ENCODE peak calls at places on chromosomes 6 and 20, in ten cellular contexts. B, G, A, Q, N, O, E, L, I and M are unnamed samples.

GRCh38 chr20:15179426-15180190 is 842.2 kb upstream of the FLRT3 start:
- DNase-seq in B (no peak), G (no peak), A (no peak), Q (no peak), N (no peak), O (no peak), E (no peak), L (no peak), I (no peak), M (no peak)

GRCh38 chr6:111011360-111012142 is 29.7 kb downstream of the RPF2 start:
- DNase-seq in B (peak), G (peak), A (no peak), Q (no peak), N (no peak), O (no peak), E (peak), L (no peak), I (no peak), M (no peak)

GRCh38 chr6:3884007-3884745 is 35.0 kb downstream of the FAM50B start:
- DNase-seq in B (peak), G (no peak), A (no peak), Q (no peak), N (no peak), O (no peak), E (peak), L (peak), I (no peak), M (no peak)

GRCh38 chr6:109062756-109063352 is 31.8 kb downstream of the SESN1 start:
- DNase-seq in B (no peak), G (no peak), A (no peak), Q (no peak), N (no peak), O (no peak), E (no peak), L (no peak), I (no peak), M (no peak)

GRCh38 chr20:23153696-23154341 is 67.7 kb upstream of the CD93 start:
- DNase-seq in B (no peak), G (no peak), A (no peak), Q (no peak), N (no peak), O (no peak), E (no peak), L (no peak), I (no peak), M (no peak)

GRCh38 chr6:7086488-7086887 is 21.3 kb upstream of the RREB1 start:
- DNase-seq in B (peak), G (no peak), A (peak), Q (peak), N (no peak), O (no peak), E (no peak), L (no peak), I (no peak), M (no peak)

GRCh38 chr20:46183768-46184167 is 65.7 kb downstream of the CD40 start:
- DNase-seq in B (no peak), G (no peak), A (no peak), Q (no peak), N (no peak), O (no peak), E (no peak), L (no peak), I (no peak), M (no peak)

GRCh38 chr6:14984454-14984853 is 261.4 kb upstream of the JARID2 start:
- DNase-seq in B (peak), G (no peak), A (no peak), Q (peak), N (no peak), O (no peak), E (no peak), L (no peak), I (no peak), M (no peak)

GRCh38 chr6:138689849-138690248 is 83.7 kb upstream of the CCDC28A start:
- DNase-seq in B (no peak), G (no peak), A (no peak), Q (no peak), N (no peak), O (no peak), E (no peak), L (peak), I (no peak), M (no peak)

GRCh38 chr6:128725271-128726233 is 157.4 kb upstream of the LAMA2 start:
- DNase-seq in B (peak), G (peak), A (no peak), Q (no peak), N (peak), O (no peak), E (peak), L (no peak), I (no peak), M (no peak)

DNA sequence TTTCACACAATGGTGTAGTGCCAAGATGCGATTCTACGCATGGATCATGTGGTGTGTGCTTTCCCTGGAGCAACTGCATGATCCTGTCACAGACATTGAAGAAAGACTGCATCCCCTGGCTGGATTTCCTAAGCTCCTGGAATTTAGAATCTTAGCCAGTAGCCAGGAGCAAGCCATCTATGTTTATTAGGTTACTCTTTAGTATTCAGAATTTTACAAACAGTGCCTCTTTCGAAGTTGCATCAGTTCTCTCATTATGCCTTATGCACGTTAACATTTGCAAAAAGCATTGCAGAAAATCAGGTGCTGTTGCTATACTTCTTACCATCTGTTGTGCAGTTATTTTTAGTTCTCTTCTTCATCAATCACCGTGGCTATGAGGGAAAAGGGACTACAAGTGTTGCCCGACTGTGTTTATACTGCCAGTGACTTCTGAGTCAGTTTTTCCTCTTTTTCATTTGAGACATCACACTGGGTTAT is 584.2 kb downstream of the BCKDHB start:
- DNase-seq in B (no peak), G (no peak), A (no peak), Q (no peak), N (no peak), O (no peak), E (no peak), L (no peak), I (no peak), M (no peak)
- TF ChIP-seq CTCF in B (no peak), G (no peak), A (no peak), Q (no peak), N (no peak), O (no peak), E (no peak), L (no peak), I (no peak), M (no peak)

GRCh38 chr20:38222923-38223742 is 37.4 kb downstream of the KIAA1755 start:
- DNase-seq in B (no peak), G (no peak), A (no peak), Q (no peak), N (no peak), O (no peak), E (no peak), L (no peak), I (no peak), M (no peak)
- TF ChIP-seq CTCF in B (no peak), G (no peak), A (no peak), Q (no peak), N (peak), O (no peak), E (no peak), L (peak), I (no peak), M (peak)

GRCh38 chr20:31594002-31594557 is 11.0 kb upstream of the ID1 start:
- DNase-seq in B (no peak), G (no peak), A (no peak), Q (no peak), N (no peak), O (no peak), E (no peak), L (no peak), I (no peak), M (no peak)

GRCh38 chr20:31594558-31595379 is 10.3 kb upstream of the ID1 start:
- DNase-seq in B (no peak), G (peak), A (no peak), Q (no peak), N (no peak), O (no peak), E (peak), L (no peak), I (peak), M (peak)

GRCh38 chr20:31595380-31595653 is 9.8 kb upstream of the ID1 start:
- DNase-seq in B (no peak), G (no peak), A (no peak), Q (no peak), N (no peak), O (no peak), E (no peak), L (no peak), I (no peak), M (no peak)

GRCh38 chr20:31595654-31596411 is 9.3 kb upstream of the ID1 start:
- DNase-seq in B (peak), G (peak), A (no peak), Q (peak), N (peak), O (no peak), E (no peak), L (peak), I (peak), M (peak)

GRCh38 chr20:31593221-31594001 is 11.7 kb upstream of the ID1 start:
- DNase-seq in B (peak), G (no peak), A (no peak), Q (peak), N (no peak), O (no peak), E (no peak), L (peak), I (no peak), M (peak)
- TF ChIP-seq CTCF in B (peak), G (no peak), A (no peak), Q (no peak), N (no peak), O (no peak), E (no peak), L (no peak), I (no peak), M (no peak)

DNA sequence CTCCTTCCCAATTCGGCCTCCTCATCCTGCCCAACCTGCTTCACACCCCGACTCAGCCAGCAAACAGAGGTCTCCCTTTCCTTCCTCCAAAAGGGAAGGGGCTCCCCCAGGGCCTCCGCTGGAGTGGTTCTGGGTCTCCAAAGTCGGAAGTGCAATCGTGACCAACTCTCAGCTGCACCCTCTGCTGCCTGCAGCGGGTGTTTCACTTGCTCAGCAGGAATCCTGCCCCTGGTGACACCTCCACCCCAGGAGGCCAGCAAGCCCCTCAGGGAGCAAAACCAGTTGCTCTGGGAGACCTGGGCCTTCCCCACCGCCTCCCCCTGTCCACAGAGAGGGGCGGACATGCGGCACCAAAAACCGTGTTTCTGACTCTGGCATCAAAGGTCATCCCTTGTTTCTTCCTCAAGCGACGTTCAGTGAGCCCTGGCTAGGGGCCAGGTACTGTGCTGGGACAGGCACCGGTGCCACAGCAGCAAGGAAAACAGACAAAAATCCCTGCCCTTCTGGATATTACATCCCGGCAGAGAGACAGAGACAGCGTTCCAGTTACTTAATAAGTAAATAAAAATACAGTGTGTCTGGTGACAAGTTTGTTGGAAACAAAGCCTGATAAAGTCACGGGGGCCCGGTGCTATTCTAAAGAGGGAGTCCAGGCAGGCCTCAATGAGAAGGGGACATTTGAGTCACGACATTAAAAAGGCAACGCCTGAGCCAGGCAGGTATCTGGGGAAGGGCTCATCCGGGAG is 219.0 kb downstream of the BMP7 start:
- DNase-seq in B (no peak), G (no peak), A (no peak), Q (no peak), N (no peak), O (no peak), E (peak), L (peak), I (no peak), M (no peak)
- TF ChIP-seq CTCF in B (no peak), G (no peak), A (no peak), Q (no peak), N (peak), O (peak), E (no peak), L (peak), I (no peak), M (peak)

DNA sequence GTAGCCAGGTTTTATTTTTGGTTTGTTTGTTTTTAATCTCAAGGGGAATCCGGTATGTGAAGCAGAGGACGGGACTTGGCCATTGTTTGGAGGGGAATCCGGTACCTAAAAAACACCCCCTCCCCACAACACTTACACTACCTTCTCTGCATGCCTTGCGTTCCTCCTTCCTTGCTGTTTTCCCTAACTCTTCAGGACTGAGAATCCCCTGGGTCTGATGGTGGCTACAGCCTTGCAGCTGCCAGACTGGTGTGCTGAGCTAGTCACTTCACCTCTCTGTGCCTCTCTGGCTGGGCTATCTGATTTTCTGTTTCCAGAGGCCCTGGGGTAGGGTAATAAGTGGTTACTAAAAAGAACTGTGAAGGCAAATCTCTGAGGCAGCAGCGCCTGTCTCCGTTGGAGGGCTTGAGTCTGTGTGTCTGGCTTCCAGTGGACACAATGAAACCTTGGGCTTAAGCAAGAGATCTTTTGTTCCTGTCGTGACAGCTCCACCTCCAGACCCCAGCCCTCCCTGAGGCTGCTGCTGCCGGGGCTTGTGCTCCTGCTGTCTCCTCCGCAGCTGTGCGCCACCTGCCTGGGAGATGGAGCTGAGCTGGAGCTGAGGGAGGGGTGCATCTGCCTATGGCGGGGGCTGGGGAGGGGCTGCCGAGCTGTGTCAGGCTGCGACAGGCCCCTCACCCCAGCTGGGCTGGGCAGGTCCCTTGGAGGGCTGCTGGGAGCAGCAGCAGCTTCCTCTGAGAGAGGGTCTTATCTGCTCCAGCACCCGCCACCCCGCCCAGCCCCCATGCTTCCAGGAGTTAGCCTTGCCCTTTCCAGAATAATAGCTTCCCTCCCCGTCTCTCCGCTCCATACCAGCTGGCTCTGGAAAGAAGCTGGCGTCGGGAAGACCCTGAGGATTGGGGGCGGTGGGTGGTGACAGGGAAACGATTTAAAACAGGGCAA is 65.8 kb upstream of the CCDC167 start:
- DNase-seq in B (no peak), G (peak), A (no peak), Q (no peak), N (peak), O (peak), E (peak), L (no peak), I (peak), M (peak)
- TF ChIP-seq CTCF in B (no peak), G (no peak), A (no peak), Q (no peak), N (no peak), O (no peak), E (no peak), L (no peak), I (no peak), M (no peak)

DNA sequence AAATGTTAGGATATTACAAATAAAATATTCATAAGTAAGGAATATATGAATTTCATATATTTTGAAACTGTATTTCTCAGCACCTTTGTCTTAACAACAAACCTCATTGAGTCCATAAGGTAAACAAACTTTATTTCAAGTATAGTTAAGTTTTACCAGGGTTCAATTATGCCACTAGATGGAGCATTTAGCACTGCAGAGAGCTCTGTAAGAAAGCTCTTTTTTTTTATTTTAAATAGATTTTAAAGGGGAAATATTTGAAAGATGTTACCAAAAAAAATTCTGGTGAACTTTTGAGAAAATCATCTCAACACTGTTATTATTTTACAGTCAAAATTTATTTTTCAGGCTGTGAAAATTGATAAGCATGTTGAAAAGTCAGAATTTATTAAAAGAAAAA is 955.2 kb upstream of the EYS start:
- DNase-seq in B (peak), G (peak), A (no peak), Q (no peak), N (no peak), O (no peak), E (no peak), L (no peak), I (no peak), M (no peak)
- TF ChIP-seq CTCF in B (peak), G (peak), A (no peak), Q (no peak), N (peak), O (no peak), E (peak), L (peak), I (no peak), M (peak)

DNA sequence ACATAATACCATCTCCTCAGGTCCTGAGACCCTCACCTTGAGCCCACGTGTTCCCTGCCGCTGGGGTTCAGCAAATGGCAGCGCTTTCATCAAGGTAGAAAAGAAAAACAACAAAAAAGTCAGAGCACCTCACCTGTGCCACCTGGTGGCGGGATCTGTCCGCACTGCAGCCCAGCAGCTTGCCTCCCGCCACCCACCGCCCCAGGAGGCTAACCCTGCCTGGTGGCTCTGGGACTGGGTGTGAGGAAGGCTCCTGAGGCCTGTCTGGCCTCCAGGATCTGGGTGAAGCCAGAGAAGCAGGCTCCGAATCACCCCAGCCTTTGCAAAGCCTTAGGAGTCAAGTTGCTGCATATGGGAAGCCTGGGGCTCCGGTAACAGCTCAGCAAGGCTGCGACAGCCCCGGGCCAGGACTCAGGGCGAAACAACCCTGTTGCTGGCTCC is 270.8 kb downstream of the BMP7 start:
- DNase-seq in B (peak), G (peak), A (no peak), Q (no peak), N (peak), O (no peak), E (peak), L (peak), I (peak), M (no peak)
- TF ChIP-seq CTCF in B (peak), G (peak), A (no peak), Q (no peak), N (peak), O (peak), E (peak), L (peak), I (peak), M (peak)

GRCh38 chr20:38997622-38998021 is 35.5 kb downstream of the DHX35 start:
- DNase-seq in B (no peak), G (peak), A (no peak), Q (no peak), N (no peak), O (no peak), E (no peak), L (no peak), I (no peak), M (no peak)
- TF ChIP-seq CTCF in B (no peak), G (no peak), A (no peak), Q (no peak), N (no peak), O (no peak), E (no peak), L (no peak), I (no peak), M (no peak)

DNA sequence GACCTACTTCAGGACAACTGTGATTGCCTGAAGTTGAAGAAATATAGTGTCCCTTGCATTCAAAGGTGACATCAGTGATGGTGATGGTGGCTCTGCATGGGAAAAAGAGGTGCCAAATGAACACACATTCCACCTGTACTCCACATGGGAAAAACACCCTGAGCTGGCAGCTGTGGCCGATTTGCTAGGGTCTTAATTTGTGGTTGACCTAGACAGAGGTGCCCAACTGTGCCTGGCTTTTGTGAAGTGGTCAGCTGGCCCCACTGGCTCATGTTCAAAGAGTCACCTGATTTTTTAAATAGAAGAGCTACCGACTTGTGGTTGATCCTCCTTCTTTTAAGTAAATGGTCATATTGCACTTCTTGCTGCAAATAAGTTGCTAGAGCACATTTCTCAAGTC is 7.6 kb upstream of the GCNT2 start:
- DNase-seq in B (no peak), G (no peak), A (no peak), Q (no peak), N (no peak), O (no peak), E (no peak), L (no peak), I (no peak), M (no peak)
- TF ChIP-seq CTCF in B (no peak), G (no peak), A (no peak), Q (no peak), N (no peak), O (no peak), E (no peak), L (no peak), I (no peak), M (no peak)

GRCh38 chr6:34196833-34197195 is 39.9 kb upstream of the HMGA1 start:
- DNase-seq in B (no peak), G (peak), A (no peak), Q (no peak), N (no peak), O (no peak), E (no peak), L (no peak), I (peak), M (no peak)

GRCh38 chr6:34196116-34196832 is 40.4 kb upstream of the HMGA1 start:
- DNase-seq in B (peak), G (peak), A (peak), Q (peak), N (peak), O (peak), E (peak), L (peak), I (peak), M (peak)

GRCh38 chr6:34190504-34191122 is 44.7 kb upstream of the GRM4 start:
- DNase-seq in B (no peak), G (peak), A (no peak), Q (no peak), N (no peak), O (no peak), E (peak), L (no peak), I (no peak), M (no peak)

GRCh38 chr6:34195726-34196115 is 41.0 kb upstream of the HMGA1 start:
- DNase-seq in B (no peak), G (no peak), A (no peak), Q (no peak), N (no peak), O (no peak), E (no peak), L (no peak), I (no peak), M (no peak)

GRCh38 chr6:34194770-34195169 is 41.9 kb upstream of the HMGA1 start:
- DNase-seq in B (no peak), G (peak), A (no peak), Q (no peak), N (no peak), O (no peak), E (no peak), L (no peak), I (no peak), M (no peak)
- TF ChIP-seq CTCF in B (no peak), G (peak), A (no peak), Q (no peak), N (no peak), O (no peak), E (no peak), L (no peak), I (no peak), M (no peak)